ENCODE peak calls at places on chromosomes 1 and 21, in four cellular contexts. L is psoas muscle; R is effector memory CD4-positive, alpha-beta T cell; H is testis. S is an unnamed sample.

GRCh38 chr1:1539310-1540014 is 962 bp downstream of the TMEM240 start:
- DNase-seq in L (peak; percentile 71), R (no peak), H (peak; percentile 43), S (no peak)

GRCh38 chr21:15010645-15011044 is 54.2 kb downstream of the NRIP1 start:
- DNase-seq in L (no peak), R (no peak), H (no peak), S (no peak)

GRCh38 chr1:63327417-63328139 is 5.2 kb downstream of the FOXD3 start:
- DNase-seq in H (peak; percentile 83), R (no peak), L (peak; percentile 69), S (no peak)

GRCh38 chr1:116458695-116459094 is 85.7 kb downstream of the ATP1A1 start:
- DNase-seq in L (no peak), R (no peak), H (no peak), S (no peak)

GRCh38 chr1:88655685-88656299 is 28.3 kb upstream of the PKN2 start:
- DNase-seq in L (no peak), R (no peak), H (no peak), S (no peak)

GRCh38 chr21:28235169-28235892 is 757.3 kb downstream of the LTN1 start:
- DNase-seq in H (peak; percentile 19), L (no peak), R (no peak), S (no peak)

GRCh38 chr1:9652379-9653194 is 1.1 kb downstream of the PIK3CD start:
- DNase-seq in L (peak; percentile 62), H (no peak), R (peak; percentile 63), S (peak; percentile 89)

GRCh38 chr1:155093938-155094621 is 15.4 kb downstream of the EFNA3 start:
- DNase-seq in L (no peak), R (no peak), H (no peak), S (no peak)

GRCh38 chr21:19603011-19603593 is 1199.5 kb upstream of the TMPRSS15 start:
- DNase-seq in L (no peak), H (no peak), R (no peak), S (no peak)

GRCh38 chr1:199273837-199274379 is 635.1 kb downstream of the PTPRC start:
- DNase-seq in H (no peak), L (no peak), R (no peak), S (no peak)

GRCh38 chr1:3906672-3907020 is 6.6 kb upstream of the C1orf174 start:
- DNase-seq in L (no peak), H (no peak), R (no peak), S (no peak)

GRCh38 chr1:112712191-112712590 is 2.9 kb downstream of the PPM1J start:
- DNase-seq in L (no peak), R (no peak), H (no peak), S (no peak)

GRCh38 chr1:14777516-14778506 is 179.3 kb downstream of the KAZN start:
- DNase-seq in R (no peak), L (no peak), H (no peak), S (no peak)

GRCh38 chr21:42796327-42797062 is 82.8 kb downstream of the WDR4 start:
- DNase-seq in R (no peak), H (peak; percentile 29), L (no peak), S (no peak)

GRCh38 chr1:59083946-59084865 is 212.7 kb upstream of the FGGY start:
- DNase-seq in R (no peak), H (no peak), L (no peak), S (no peak)

GRCh38 chr1:101207891-101208290 is 28.9 kb upstream of the S1PR1 start:
- DNase-seq in R (no peak), L (no peak), H (no peak), S (no peak)

GRCh38 chr1:166703141-166703540 is 136.1 kb upstream of the POGK start:
- DNase-seq in R (no peak), L (no peak), H (no peak), S (no peak)

GRCh38 chr1:19804786-19805390 is 5.2 kb upstream of the TMCO4 start:
- DNase-seq in R (no peak), H (no peak), L (no peak), S (no peak)

GRCh38 chr1:47241114-47242113 is 9.4 kb upstream of the TAL1 start:
- DNase-seq in L (no peak), R (no peak), H (no peak), S (no peak)

GRCh38 chr1:10687142-10687715 is 109.2 kb downstream of the CASZ1 start:
- DNase-seq in H (no peak), R (no peak), L (no peak), S (no peak)

GRCh38 chr1:33099290-33100118 is 18.6 kb downstream of the AZIN2 start:
- DNase-seq in L (no peak), R (peak; percentile 62), H (no peak), S (peak; percentile 50)

GRCh38 chr1:154418898-154419619 is 13.9 kb downstream of the IL6R start:
- DNase-seq in H (no peak), R (no peak), L (peak; percentile 66), S (peak; percentile 28)

GRCh38 chr1:197224160-197224559 is 43.9 kb upstream of the CRB1 start:
- DNase-seq in L (no peak), R (no peak), H (no peak), S (no peak)

DNA sequence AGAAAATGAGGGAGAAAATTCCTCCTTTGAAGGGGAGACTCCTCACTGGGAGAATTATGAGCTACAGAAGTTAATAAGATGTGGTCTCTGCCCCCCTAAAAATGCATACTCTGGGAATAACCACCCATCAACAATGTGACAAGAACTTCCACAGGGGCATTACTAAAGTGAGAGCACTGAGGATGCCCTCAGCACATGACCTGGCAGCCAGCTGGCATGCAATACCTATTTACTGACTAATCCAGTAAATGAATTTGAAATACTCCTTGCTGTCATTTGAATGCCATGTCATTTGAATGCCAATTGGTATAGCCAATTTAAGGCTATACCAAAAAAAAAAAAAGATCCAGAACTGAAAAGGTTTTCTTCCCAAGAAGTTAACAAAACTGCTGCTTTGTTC is 30.8 kb downstream of the PLPP3 start:
- DNase-seq in H (no peak), L (no peak), R (no peak), S (no peak)
- H3K4me1 ChIP-seq in H (peaks cover 5% of the 10 kb centered on the region), L (peaks cover 68% of the 10 kb centered on the region), R (no peaks in the 10 kb centered on the region), S (no peaks in the 10 kb centered on the region)

GRCh38 chr1:174266476-174266875 is 107.2 kb downstream of the RABGAP1L start:
- DNase-seq in R (no peak), L (no peak), H (no peak), S (no peak)
- H3K4me1 ChIP-seq in R (no peaks in the 10 kb centered on the region), L (no peaks in the 10 kb centered on the region), H (no peaks in the 10 kb centered on the region), S (no peaks in the 10 kb centered on the region)

DNA sequence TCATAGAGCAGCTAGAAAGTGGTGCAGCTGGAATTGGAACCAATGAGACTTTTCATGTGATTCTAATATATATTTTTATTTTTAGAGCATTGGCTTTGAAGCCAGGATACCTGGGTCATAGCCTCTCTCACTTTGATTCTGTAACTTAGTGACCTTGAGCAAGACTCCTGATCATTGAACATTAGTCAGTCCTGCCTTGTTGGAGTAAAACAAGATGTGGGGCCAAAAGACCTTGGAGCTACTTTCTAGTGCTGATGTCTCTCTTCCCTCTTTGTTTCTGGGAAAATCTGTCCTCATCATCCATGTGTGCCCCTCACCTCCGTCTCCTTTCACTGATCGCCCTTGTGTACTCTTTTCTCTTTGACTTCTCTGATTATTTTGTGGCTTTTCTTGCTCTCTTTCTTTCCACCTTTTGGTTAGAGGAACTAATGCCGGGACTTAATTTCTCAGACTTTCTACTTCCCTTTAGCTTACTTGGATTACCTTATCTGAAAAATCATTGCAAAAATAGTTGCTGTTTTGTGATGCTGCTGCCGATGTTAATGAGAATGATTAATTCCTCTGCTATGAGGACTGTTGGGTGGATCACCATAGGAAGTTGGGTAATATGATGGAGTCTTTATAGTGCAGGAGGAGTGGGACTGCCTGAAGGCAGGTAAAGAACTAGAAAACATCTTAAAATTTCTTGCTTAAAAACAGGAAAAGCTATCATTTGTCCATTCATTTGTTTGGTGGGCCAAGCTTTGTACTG is 72.0 kb downstream of the NOS1AP start:
- DNase-seq in H (no peak), L (no peak), R (no peak), S (no peak)
- H3K4me1 ChIP-seq in H (peaks cover 10% of the 10 kb centered on the region), L (no peaks in the 10 kb centered on the region), R (no peaks in the 10 kb centered on the region), S (no peaks in the 10 kb centered on the region)

DNA sequence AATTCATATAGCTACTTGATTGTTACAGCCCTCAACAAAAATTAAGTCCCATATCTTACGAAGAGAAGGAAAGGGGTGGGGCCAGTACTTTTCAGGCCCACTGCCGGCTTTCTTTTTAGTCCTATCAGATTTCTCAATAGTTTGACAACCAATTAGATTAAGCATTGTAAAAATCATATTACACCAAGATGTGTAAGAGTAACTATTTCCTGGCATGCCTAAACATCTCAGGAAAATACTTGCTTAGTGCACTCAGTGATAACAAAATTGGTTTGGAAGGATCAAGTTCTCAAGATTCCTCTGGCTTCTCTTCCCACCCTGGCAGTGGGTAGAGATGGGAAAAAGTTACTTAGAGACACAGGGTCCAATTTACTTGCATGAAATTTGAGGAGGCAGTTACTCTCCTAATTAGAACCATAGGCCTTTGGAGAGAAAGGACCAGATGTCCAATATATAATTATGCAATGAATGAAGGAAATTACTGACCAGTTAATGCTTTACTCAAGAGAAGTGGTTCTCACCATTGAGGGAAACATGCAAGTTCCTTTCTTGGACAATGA is 30.1 kb downstream of the STPG1 start:
- DNase-seq in H (no peak), L (no peak), R (no peak), S (no peak)
- H3K4me1 ChIP-seq in H (no peaks in the 10 kb centered on the region), L (no peaks in the 10 kb centered on the region), R (peaks cover 8% of the 10 kb centered on the region), S (peaks cover 5% of the 10 kb centered on the region)

DNA sequence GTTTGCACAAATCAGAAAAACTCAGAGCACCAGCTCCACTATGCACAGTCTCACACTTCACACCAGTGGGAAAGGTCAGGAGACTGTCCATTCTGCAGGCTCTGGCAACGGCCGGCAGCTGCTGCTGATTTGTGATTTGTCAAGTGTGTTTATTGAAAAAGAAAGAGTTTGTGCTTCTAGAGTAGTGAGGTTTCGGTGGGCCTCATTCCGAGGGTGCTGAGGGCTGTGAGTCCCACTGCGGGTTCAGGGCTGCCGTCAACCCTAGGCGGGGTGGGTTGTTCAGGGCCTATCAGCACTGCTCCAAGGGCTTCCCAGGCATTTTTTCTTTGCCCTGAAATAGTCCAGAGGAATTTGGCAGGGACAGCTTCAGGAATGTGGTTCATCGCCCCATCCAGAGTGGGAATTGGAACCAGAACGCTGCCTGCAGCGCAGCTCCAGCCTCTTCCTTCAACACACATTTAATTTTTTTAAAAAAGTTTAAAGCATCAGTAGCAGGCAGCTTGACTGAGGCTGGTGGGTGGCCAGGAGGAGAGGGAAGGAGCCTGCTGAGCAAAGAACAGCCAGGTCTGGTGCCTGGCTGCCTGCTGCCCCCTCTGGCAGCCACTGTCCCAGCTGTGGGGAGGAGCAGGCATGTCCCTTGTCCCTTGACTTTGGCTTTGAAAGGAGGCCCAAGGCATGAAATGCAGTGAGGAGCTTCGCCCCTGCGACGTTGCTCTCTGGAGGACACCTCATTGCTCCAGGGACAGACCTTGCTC is 19.7 kb downstream of the STUM start:
- DNase-seq in H (peak; percentile 38), R (no peak), L (peak; percentile 53), S (no peak)
- H3K4me1 ChIP-seq in H (peaks cover 6% of the 10 kb centered on the region), R (no peaks in the 10 kb centered on the region), L (no peaks in the 10 kb centered on the region), S (no peaks in the 10 kb centered on the region)